ENCODE peak calls at places on chromosomes 16 and 17, in seven cellular contexts. O, J, H, V, E, I and Q are unnamed samples.
A peak's percentile ranks its signal among the peaks of the same experiment; 100 is the strongest.

GRCh38 chr17:61139219-61139618 is 260.4 kb upstream of the TBX2 start:
- DNase-seq in I (peak; percentile 59), V (peak; percentile 52), H (no peak), J (peak; percentile 19), O (peak; percentile 85), E (no peak), Q (no peak)

GRCh38 chr17:44968225-44969143 is at the start of gene C1QL1:
- DNase-seq in H (peak; percentile 78), I (peak; percentile 92), E (peak; percentile 78), J (peak; percentile 67), V (peak; percentile 83), O (peak; percentile 93), Q (peak; percentile 77)

GRCh38 chr16:19153876-19154275 is 14.2 kb upstream of the SYT17 start:
- DNase-seq in H (no peak), I (no peak), J (no peak), V (no peak), O (peak; percentile 39), E (no peak), Q (no peak)

GRCh38 chr16:89491974-89492687 is 1.8 kb upstream of the ANKRD11 start:
- DNase-seq in O (no peak), V (no peak), J (no peak), E (no peak), I (no peak), H (no peak), Q (no peak)

GRCh38 chr16:46974352-46974751 is 878 bp upstream of the DNAJA2 start:
- DNase-seq in I (peak; percentile 55), V (peak; percentile 16), H (no peak), J (peak; percentile 4), O (no peak), E (no peak), Q (no peak)

GRCh38 chr17:79406316-79406715 is 204.5 kb downstream of the RBFOX3 start:
- DNase-seq in I (no peak), O (no peak), V (no peak), H (no peak), J (no peak), E (no peak), Q (no peak)

GRCh38 chr16:711548-712320 is 3.2 kb upstream of the METRN start:
- DNase-seq in H (no peak), V (peak; percentile 65), E (no peak), O (peak; percentile 66), J (peak; percentile 60), I (peak; percentile 95), Q (peak; percentile 45)

GRCh38 chr17:82424001-82424862 is 5.8 kb upstream of the OGFOD3 start:
- DNase-seq in J (peak; percentile 28), O (peak; percentile 52), E (no peak), V (peak; percentile 48), I (peak; percentile 81), H (no peak), Q (peak; percentile 12)

GRCh38 chr16:86426243-86426642 is 84.1 kb upstream of the FOXF1 start:
- DNase-seq in O (no peak), V (no peak), J (no peak), I (no peak), H (no peak), E (no peak), Q (no peak)

GRCh38 chr17:7238418-7239090 is 703 bp downstream of the PHF23 start:
- DNase-seq in J (no peak), V (no peak), E (no peak), O (peak; percentile 36), H (no peak), I (no peak), Q (no peak)